ENCODE peak calls at places on chromosomes 13 and 19, in seven cellular contexts. A, M, P, N, H, R and I are unnamed samples.

GRCh38 chr13:45398862-45399261 is 19.3 kb downstream of the SLC25A30 start:
- DNase-seq in A (no peak), M (no peak), P (no peak), N (no peak), H (no peak), R (no peak), I (no peak)

GRCh38 chr13:36420437-36420891 is 11.8 kb upstream of the CCNA1 start:
- DNase-seq in A (peak; percentile 18), M (peak; percentile 70), P (peak; percentile 75), N (peak; percentile 58), H (peak; percentile 52), R (no peak), I (peak; percentile 84)

GRCh38 chr13:31755803-31756212 is 16.5 kb downstream of the RXFP2 start:
- DNase-seq in A (no peak), M (no peak), P (no peak), N (no peak), H (no peak), R (no peak), I (no peak)

GRCh38 chr13:60590775-60591174 is 193.8 kb downstream of the TDRD3 start:
- DNase-seq in A (no peak), M (no peak), P (no peak), N (no peak), H (no peak), R (no peak), I (no peak)

GRCh38 chr13:23107665-23108064 is 73.1 kb upstream of the SGCG start:
- DNase-seq in A (no peak), M (no peak), P (no peak), N (no peak), H (no peak), R (no peak), I (no peak)

GRCh38 chr19:49150106-49150943 is 4.9 kb downstream of the HRC start:
- DNase-seq in A (no peak), M (peak; percentile 91), P (peak; percentile 89), N (peak; percentile 58), H (peak; percentile 82), R (no peak), I (peak; percentile 68)

GRCh38 chr19:35879770-35880317 is 11.5 kb downstream of the APLP1 start:
- DNase-seq in A (peak; percentile 50), M (peak; percentile 95), P (peak; percentile 86), N (peak; percentile 74), H (peak; percentile 92), R (peak; percentile 32), I (peak; percentile 85)

GRCh38 chr13:66933527-66933926 is 296.6 kb downstream of the PCDH9 start:
- DNase-seq in A (no peak), M (no peak), P (no peak), N (no peak), H (no peak), R (no peak), I (no peak)

GRCh38 chr13:40146586-40147240 is 491.3 kb downstream of the COG6 start:
- DNase-seq in A (no peak), M (no peak), P (no peak), N (no peak), H (no peak), R (no peak), I (no peak)

GRCh38 chr13:99278199-99278598 is 20.0 kb upstream of the GPR18 start:
- DNase-seq in A (no peak), M (no peak), P (no peak), N (no peak), H (no peak), R (no peak), I (no peak)

GRCh38 chr19:14479985-14480694 is 5.0 kb upstream of the PTGER1 start:
- DNase-seq in A (no peak), M (peak; percentile 78), P (no peak), N (no peak), H (peak; percentile 35), R (no peak), I (no peak)

GRCh38 chr19:1104452-1105216 is 840 bp downstream of the GPX4 start:
- DNase-seq in A (no peak), M (peak; percentile 93), P (peak; percentile 89), N (peak; percentile 67), H (peak; percentile 83), R (no peak), I (peak; percentile 64)

GRCh38 chr19:7533281-7533819 is 2.2 kb upstream of the PNPLA6 start:
- DNase-seq in A (no peak), M (peak; percentile 84), P (peak; percentile 92), N (peak; percentile 38), H (peak; percentile 80), R (no peak), I (peak; percentile 62)

GRCh38 chr13:22169473-22169872 is 498.6 kb downstream of the FGF9 start:
- DNase-seq in A (no peak), M (no peak), P (no peak), N (no peak), H (no peak), R (no peak), I (no peak)

GRCh38 chr19:46202872-46203860 is 26.4 kb upstream of the IGFL1 start:
- DNase-seq in A (no peak), M (no peak), P (no peak), N (no peak), H (no peak), R (no peak), I (no peak)
- H3K27ac ChIP-seq in A (no peak overlapping the region), M (no peak overlapping the region), P (no peak overlapping the region), N (no peak overlapping the region), H (no peak overlapping the region), R (peak overlapping the region; percentile 53), I (peak overlapping the region; percentile 21)

GRCh38 chr13:63455938-63456337 is 2040.3 kb upstream of the PCDH20 start:
- DNase-seq in A (no peak), M (no peak), P (no peak), N (no peak), H (no peak), R (no peak), I (no peak)
- TF ChIP-seq CTCF in A (peak; percentile 21), M (no peak), P (no peak), N (no peak), H (no peak), R (no peak), I (no peak)

DNA sequence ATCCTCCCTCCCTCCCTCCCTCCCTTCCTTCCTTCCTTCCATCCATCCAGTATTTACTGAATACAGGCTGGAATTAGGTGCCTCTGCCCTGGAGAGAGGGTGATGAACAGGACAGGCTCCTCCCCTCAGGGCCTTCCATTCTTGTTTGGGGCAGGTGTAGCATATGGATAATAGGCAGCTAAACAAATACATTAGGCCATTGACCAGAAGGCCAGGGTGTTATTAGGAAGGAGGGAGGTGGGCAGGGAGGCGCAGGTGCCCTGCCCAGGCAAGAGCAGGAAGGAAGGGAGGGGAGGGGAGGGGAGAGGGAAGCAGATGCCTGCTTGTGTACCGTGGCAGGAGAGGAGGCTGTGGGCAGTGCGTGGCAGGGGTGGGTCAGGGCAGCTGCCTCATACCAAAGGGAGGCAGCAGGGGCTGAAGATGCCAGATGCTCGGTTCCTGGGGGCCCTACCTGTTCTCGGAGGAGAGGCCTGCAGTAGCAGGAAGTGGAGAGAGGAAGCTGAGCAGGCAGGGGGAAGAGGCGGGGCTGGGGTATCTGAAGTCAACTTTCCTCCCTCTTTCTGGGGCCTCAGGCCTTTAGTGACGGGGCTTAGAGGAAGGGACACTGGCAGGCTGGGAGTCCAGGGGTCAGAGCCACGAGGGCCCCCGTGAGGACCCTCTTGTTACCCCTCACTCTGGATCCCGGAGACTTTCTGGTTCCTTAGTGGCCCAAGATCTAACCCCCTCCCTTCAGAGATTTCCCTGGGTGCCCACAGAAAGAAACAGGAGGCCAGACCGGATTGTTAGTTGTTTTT is at the start of gene RINL:
- DNase-seq in A (no peak), M (peak; percentile 76), P (no peak), N (no peak), H (no peak), R (no peak), I (no peak)
- H3K27ac ChIP-seq in A (peak within 1 kb of the TSS; percentile 5), M (peak within 1 kb of the TSS; percentile 87), P (peak within 1 kb of the TSS; percentile 28), N (peak within 1 kb of the TSS; percentile 90), H (peak within 1 kb of the TSS; percentile 28), R (peak within 1 kb of the TSS; percentile 52), I (no peak within 1 kb of the TSS)

GRCh38 chr19:29875931-29876330 is 64.1 kb downstream of the CCNE1 start:
- DNase-seq in A (no peak), M (no peak), P (peak; percentile 37), N (no peak), H (no peak), R (no peak), I (no peak)

GRCh38 chr19:29873024-29873800 is 61.4 kb downstream of the CCNE1 start:
- DNase-seq in A (no peak), M (peak; percentile 75), P (no peak), N (no peak), H (peak; percentile 59), R (no peak), I (no peak)

GRCh38 chr19:29873801-29874575 is 62.2 kb downstream of the CCNE1 start:
- DNase-seq in A (no peak), M (no peak), P (no peak), N (no peak), H (no peak), R (no peak), I (no peak)

GRCh38 chr19:29871143-29871542 is 59.4 kb downstream of the CCNE1 start:
- DNase-seq in A (no peak), M (no peak), P (no peak), N (no peak), H (no peak), R (no peak), I (no peak)

DNA sequence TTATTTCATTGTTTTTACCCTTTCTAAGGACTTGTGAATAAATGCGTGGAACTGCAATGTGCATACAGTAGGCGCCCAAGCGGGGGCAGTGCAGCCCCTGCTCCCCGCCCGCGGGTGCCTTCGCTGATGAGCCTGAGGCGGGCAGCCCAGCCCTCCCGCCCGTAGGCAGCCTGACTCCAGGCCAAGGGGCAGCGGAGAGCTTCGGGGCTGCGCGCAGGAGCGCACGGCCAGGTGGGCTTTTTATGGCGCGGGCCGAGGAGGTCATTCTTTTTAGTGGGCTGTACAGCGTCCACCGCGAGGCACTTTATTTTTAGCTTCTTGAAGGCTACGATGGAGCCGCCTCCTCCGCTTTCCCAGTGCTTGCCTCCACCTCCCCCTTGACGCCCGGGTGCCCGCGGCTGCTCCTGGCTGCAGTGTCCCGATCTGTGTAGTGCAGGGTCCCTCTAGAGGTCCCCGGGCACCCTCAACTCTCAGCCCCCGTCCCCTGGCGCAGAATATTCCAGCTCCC is 60.5 kb downstream of the CCNE1 start:
- DNase-seq in A (no peak), M (peak; percentile 62), P (no peak), N (no peak), H (no peak), R (no peak), I (no peak)
- TF ChIP-seq CTCF in A (peak; percentile 70), M (no peak), P (no peak), N (no peak), H (peak; percentile 28), R (no peak), I (no peak)

DNA sequence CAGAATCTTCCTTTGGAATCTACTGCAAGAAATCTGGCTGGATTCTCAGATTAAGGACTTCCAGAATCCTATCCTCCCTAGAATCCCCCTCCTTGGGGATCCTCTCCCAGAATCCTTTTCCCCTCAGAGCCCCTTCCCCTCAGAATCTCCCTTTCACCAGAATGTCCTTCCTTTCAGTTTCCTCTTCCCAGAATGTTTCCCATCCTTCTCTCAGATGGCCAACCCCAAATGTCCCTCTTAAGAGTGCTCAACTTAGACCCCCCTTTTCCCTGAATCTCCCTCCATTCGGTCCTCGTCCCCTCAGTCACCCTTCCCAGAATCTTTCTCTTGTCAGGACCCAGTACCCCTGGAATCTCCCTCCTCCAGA is 584 bp upstream of the RPS16 start:
- DNase-seq in A (no peak), M (no peak), P (no peak), N (no peak), H (no peak), R (no peak), I (no peak)
- H3K27ac ChIP-seq in A (peak overlapping the region; percentile 84), M (peak overlapping the region; percentile 93), P (peak overlapping the region; percentile 92), N (peak overlapping the region; percentile 82), H (peak overlapping the region; percentile 93), R (peak overlapping the region; percentile 88), I (peak overlapping the region; percentile 83)